ENCODE peak calls at places on chromosomes 12 and 14, in seven cellular contexts. I is posterior vena cava, H is anterior cingulate cortex, M is globus pallidus, O is activated T-helper 1 cell treated with Interleukin-2 at 50 U/mL for 16 hours, U is progenitor cell of endocrine pancreas, E is H7. Q is an unnamed sample.

GRCh38 chr12:111715242-111715641 is 29.4 kb downstream of the ACAD10 start:
- DNase-seq in I (no peak), H (no peak), M (no peak), O (no peak), U (no peak), E (no peak), Q (no peak)

GRCh38 chr14:104461676-104462443 is 117.7 kb upstream of the C14orf180 start:
- DNase-seq in I (no peak), H (no peak), M (no peak), O (no peak), U (no peak), E (no peak), Q (no peak)

GRCh38 chr12:108982621-108983219 is 38.1 kb downstream of the SVOP start:
- DNase-seq in I (no peak), H (no peak), M (no peak), O (no peak), U (no peak), E (no peak), Q (no peak)

GRCh38 chr14:44895716-44896115 is 66.0 kb downstream of the KLHL28 start:
- DNase-seq in I (no peak), H (no peak), M (no peak), O (no peak), U (no peak), E (no peak), Q (no peak)

GRCh38 chr12:117390866-117391265 is 29.4 kb upstream of the NOS1 start:
- DNase-seq in I (no peak), H (no peak), M (no peak), O (no peak), U (no peak), E (no peak), Q (no peak)

GRCh38 chr14:22646570-22647254 is 2.6 kb upstream of the OR6J1 start:
- DNase-seq in I (no peak), H (no peak), M (no peak), O (no peak), U (no peak), E (no peak), Q (no peak)

GRCh38 chr14:68711551-68712437 is 81.1 kb downstream of the ZFP36L1 start:
- DNase-seq in I (no peak), H (no peak), M (no peak), O (no peak), U (no peak), E (peak), Q (no peak)

GRCh38 chr12:94435511-94435927 is 24.1 kb downstream of the CEP83 start:
- DNase-seq in I (no peak), H (no peak), M (peak), O (no peak), U (no peak), E (no peak), Q (peak)

GRCh38 chr12:7395950-7396349 is 48.0 kb downstream of the CD163L1 start:
- DNase-seq in I (no peak), H (no peak), M (no peak), O (no peak), U (no peak), E (no peak), Q (no peak)

GRCh38 chr14:45089813-45090212 is 5.9 kb downstream of the PRPF39 start:
- DNase-seq in I (no peak), H (no peak), M (no peak), O (no peak), U (no peak), E (no peak), Q (no peak)

GRCh38 chr12:50314629-50315312 is 31.5 kb upstream of the LIMA1 start:
- DNase-seq in I (no peak), H (no peak), M (peak), O (no peak), U (no peak), E (peak), Q (no peak)

GRCh38 chr12:5440973-5441372 is 9.1 kb downstream of the NTF3 start:
- DNase-seq in I (no peak), H (no peak), M (peak), O (no peak), U (no peak), E (no peak), Q (no peak)

GRCh38 chr14:90534091-90534837 is 137.4 kb downstream of the CALM1 start:
- DNase-seq in I (no peak), H (no peak), M (no peak), O (no peak), U (no peak), E (no peak), Q (no peak)

GRCh38 chr14:87076146-87076545 is 916.8 kb downstream of the GALC start:
- DNase-seq in I (no peak), H (no peak), M (no peak), O (no peak), U (no peak), E (no peak), Q (no peak)

GRCh38 chr12:94488449-94488848 is 28.8 kb upstream of the CEP83 start:
- DNase-seq in I (no peak), H (no peak), M (peak), O (no peak), U (no peak), E (no peak), Q (no peak)

GRCh38 chr14:103626150-103626850 is 2.7 kb upstream of the KLC1 start:
- DNase-seq in I (no peak), H (no peak), M (no peak), O (no peak), U (no peak), E (no peak), Q (no peak)

GRCh38 chr12:92036061-92036620 is 109.5 kb downstream of the BTG1 start:
- DNase-seq in I (no peak), H (no peak), M (no peak), O (no peak), U (no peak), E (no peak), Q (no peak)

GRCh38 chr12:110223777-110224378 is 57.2 kb upstream of the ATP2A2 start:
- DNase-seq in I (no peak), H (no peak), M (no peak), O (no peak), U (no peak), E (no peak), Q (no peak)

GRCh38 chr14:74954947-74955228 is 509 bp downstream of the PGF start:
- DNase-seq in I (no peak), H (no peak), M (no peak), O (no peak), U (no peak), E (no peak), Q (no peak)

GRCh38 chr12:49824886-49825285 is 3.3 kb downstream of the NCKAP5L start:
- DNase-seq in I (no peak), H (no peak), M (peak), O (no peak), U (no peak), E (no peak), Q (no peak)

GRCh38 chr12:132327351-132328171 is 1.8 kb downstream of the GALNT9 start:
- DNase-seq in I (no peak), H (peak), M (peak), O (no peak), U (no peak), E (peak), Q (no peak)

GRCh38 chr14:73097421-73097820 is 38.9 kb upstream of the PSEN1 start:
- DNase-seq in I (no peak), H (no peak), M (no peak), O (no peak), U (no peak), E (no peak), Q (no peak)

GRCh38 chr14:99862111-99862510 is 68.9 kb downstream of the EML1 start:
- DNase-seq in I (no peak), H (no peak), M (no peak), O (no peak), U (no peak), E (no peak), Q (no peak)

GRCh38 chr12:76560083-76560491 is 516 bp upstream of the OSBPL8 start:
- DNase-seq in I (no peak), H (no peak), M (no peak), O (no peak), U (no peak), E (no peak), Q (no peak)

GRCh38 chr14:38505221-38506095 is 249.6 kb upstream of the CLEC14A start:
- DNase-seq in I (no peak), H (no peak), M (no peak), O (no peak), U (no peak), E (no peak), Q (no peak)

GRCh38 chr14:54691525-54692260 is 124.8 kb downstream of the SAMD4A start:
- DNase-seq in I (peak), H (peak), M (peak), O (peak), U (peak), E (peak), Q (peak)

GRCh38 chr14:29236401-29236800 is 469.8 kb downstream of the FOXG1 start:
- DNase-seq in I (no peak), H (no peak), M (no peak), O (no peak), U (no peak), E (no peak), Q (no peak)

GRCh38 chr14:54606178-54606577 is 39.2 kb downstream of the SAMD4A start:
- DNase-seq in I (no peak), H (no peak), M (no peak), O (no peak), U (no peak), E (peak), Q (no peak)

GRCh38 chr12:83763425-83763824 is 1076.7 kb downstream of the TMTC2 start:
- DNase-seq in I (no peak), H (no peak), M (no peak), O (no peak), U (no peak), E (no peak), Q (no peak)

GRCh38 chr14:99242816-99243795 is 28.9 kb downstream of the BCL11B start:
- DNase-seq in I (no peak), H (no peak), M (no peak), O (no peak), U (no peak), E (no peak), Q (no peak)

GRCh38 chr14:102594514-102595175 is 2.2 kb downstream of the RCOR1 start:
- DNase-seq in I (no peak), H (no peak), M (peak), O (peak), U (no peak), E (peak), Q (peak)